ENCODE peak calls at places on chromosome 9, in five cellular contexts. Z is hypothalamus; K is CD4-positive, alpha-beta T cell; P is HFFc6; U is DMS79 treated with DMSO at 0.1 percent for 48 hours. H is an unnamed sample.

GRCh38 chr9:36873247-36873875 is 160.7 kb downstream of the PAX5 start:
- DNase-seq in Z (peak; percentile 52), P (peak; percentile 41), K (peak; percentile 76), U (peak; percentile 59), H (peak; percentile 83)

GRCh38 chr9:15231788-15232635 is 75.0 kb downstream of the TTC39B start:
- DNase-seq in K (no peak), Z (no peak), P (no peak), U (no peak), H (peak; percentile 40)

GRCh38 chr9:131731237-131731995 is 8.5 kb downstream of the RAPGEF1 start:
- DNase-seq in U (no peak), Z (no peak), K (no peak), P (no peak), H (no peak)

GRCh38 chr9:79256691-79257213 is 315.0 kb upstream of the TLE4 start:
- DNase-seq in P (peak; percentile 53), K (no peak), U (peak; percentile 90), Z (no peak), H (peak; percentile 61)

GRCh38 chr9:93206576-93207155 is 22.7 kb downstream of the WNK2 start:
- DNase-seq in K (no peak), Z (no peak), U (no peak), P (no peak), H (no peak)

GRCh38 chr9:113349434-113350337 is at the start of gene BSPRY:
- DNase-seq in U (peak; percentile 17), P (no peak), K (no peak), Z (no peak), H (peak; percentile 55)

GRCh38 chr9:112387115-112387514 is 7.2 kb downstream of the HSDL2 start:
- DNase-seq in U (no peak), P (no peak), Z (no peak), K (no peak), H (no peak)

GRCh38 chr9:2919347-2919746 is 75.5 kb upstream of the PUM3 start:
- DNase-seq in U (no peak), K (no peak), P (peak; percentile 1), Z (no peak), H (peak; percentile 22)

GRCh38 chr9:127776195-127776918 is 2.1 kb downstream of the SH2D3C start:
- DNase-seq in K (peak; percentile 78), P (no peak), U (no peak), Z (no peak), H (no peak)

GRCh38 chr9:114968710-114969109 is 38.3 kb upstream of the TNFSF8 start:
- DNase-seq in U (peak; percentile 80), P (no peak), Z (no peak), K (no peak), H (peak; percentile 36)

GRCh38 chr9:2355594-2355993 is 266.0 kb upstream of the VLDLR start:
- DNase-seq in Z (no peak), U (no peak), K (no peak), P (no peak), H (no peak)

GRCh38 chr9:16030513-16031185 is 477.8 kb downstream of the CCDC171 start:
- DNase-seq in K (no peak), U (no peak), P (peak; percentile 88), Z (no peak), H (peak; percentile 89)

GRCh38 chr9:136020671-136021070 is 59.5 kb upstream of the UBAC1 start:
- DNase-seq in K (no peak), P (no peak), Z (no peak), U (no peak), H (no peak)